ENCODE peak calls at places on chromosomes 11 and 22, in four cellular contexts. M is transverse colon, F is right lobe of liver, I is endothelial cell of umbilical vein. A is an unnamed sample.
A peak's percentile ranks its signal among the peaks of the same experiment; 100 is the strongest.

GRCh38 chr11:131601586-131601985 is 231.2 kb downstream of the NTM start:
- DNase-seq in M (no peak), F (no peak), I (no peak), A (no peak)

GRCh38 chr11:1628506-1629325 is 859 bp upstream of the KRTAP5-5 start:
- DNase-seq in I (peak; percentile 34), M (peak; percentile 64), F (no peak), A (no peak)

GRCh38 chr11:116930177-116930576 is 92.8 kb upstream of the APOA1 start:
- DNase-seq in F (no peak), I (peak; percentile 12), M (peak; percentile 33), A (no peak)

GRCh38 chr22:35971418-35972119 is 57.1 kb downstream of the RBFOX2 start:
- DNase-seq in M (no peak), I (peak; percentile 61), F (no peak), A (peak; percentile 28)

GRCh38 chr11:42043312-42043711 is 583.9 kb upstream of the LRRC4C start:
- DNase-seq in F (no peak), M (no peak), I (peak; percentile 58), A (no peak)

GRCh38 chr11:44010789-44011251 is 37.0 kb upstream of the ACCSL start:
- DNase-seq in M (no peak), I (no peak), F (no peak), A (no peak)

GRCh38 chr22:50308597-50308935 is 1.1 kb upstream of the PLXNB2 start:
- DNase-seq in M (peak; percentile 78), I (no peak), F (peak; percentile 84), A (peak; percentile 71)

GRCh38 chr22:30292069-30292970 is 3.0 kb upstream of the CASTOR1 start:
- DNase-seq in M (no peak), I (no peak), F (no peak), A (no peak)

GRCh38 chr11:120715239-120715638 is 203.7 kb downstream of the GRIK4 start:
- DNase-seq in M (no peak), I (peak; percentile 23), F (no peak), A (no peak)

GRCh38 chr11:26297179-26297970 is 34.6 kb upstream of the ANO3 start:
- DNase-seq in F (no peak), I (peak; percentile 52), M (no peak), A (no peak)

GRCh38 chr22:42747701-42748513 is 27.2 kb upstream of the A4GALT start:
- DNase-seq in I (peak; percentile 48), M (no peak), F (no peak), A (no peak)

GRCh38 chr11:44505591-44506054 is 59.8 kb upstream of the CD82 start:
- DNase-seq in F (no peak), I (no peak), M (no peak), A (no peak)

GRCh38 chr11:68584097-68584496 is 100.2 kb upstream of the GAL start:
- DNase-seq in I (peak; percentile 18), F (no peak), M (peak; percentile 40), A (peak; percentile 22)

GRCh38 chr11:113796663-113797259 is 17.2 kb downstream of the CLDN25 start:
- DNase-seq in I (peak; percentile 49), F (no peak), M (no peak), A (no peak)

GRCh38 chr22:44573451-44573850 is 75.4 kb upstream of the RTL6 start:
- DNase-seq in F (peak; percentile 18), M (no peak), I (no peak), A (no peak)

GRCh38 chr11:7278314-7278917 is 26.7 kb downstream of the SYT9 start:
- DNase-seq in M (no peak), F (no peak), I (peak; percentile 42), A (no peak)

GRCh38 chr11:19739872-19740271 is 27.2 kb downstream of the NAV2 start:
- DNase-seq in F (no peak), I (peak; percentile 35), M (peak; percentile 22), A (no peak)

GRCh38 chr11:29320196-29320595 is 696.6 kb downstream of the KCNA4 start:
- DNase-seq in F (no peak), I (no peak), M (no peak), A (no peak)

GRCh38 chr11:29319231-29319630 is 697.6 kb downstream of the KCNA4 start:
- DNase-seq in F (no peak), I (no peak), M (no peak), A (no peak)

GRCh38 chr11:29318134-29318845 is 698.5 kb downstream of the KCNA4 start:
- DNase-seq in M (no peak), F (no peak), I (no peak), A (no peak)

GRCh38 chr11:29321293-29322132 is 695.3 kb downstream of the KCNA4 start:
- DNase-seq in I (no peak), F (no peak), M (no peak), A (no peak)

GRCh38 chr11:29317669-29318068 is 699.2 kb downstream of the KCNA4 start:
- DNase-seq in M (no peak), I (no peak), F (no peak), A (no peak)
- H3K4me3 ChIP-seq in M (no peak overlapping the region), I (no peak overlapping the region), F (no peak overlapping the region), A (no peak overlapping the region)

DNA sequence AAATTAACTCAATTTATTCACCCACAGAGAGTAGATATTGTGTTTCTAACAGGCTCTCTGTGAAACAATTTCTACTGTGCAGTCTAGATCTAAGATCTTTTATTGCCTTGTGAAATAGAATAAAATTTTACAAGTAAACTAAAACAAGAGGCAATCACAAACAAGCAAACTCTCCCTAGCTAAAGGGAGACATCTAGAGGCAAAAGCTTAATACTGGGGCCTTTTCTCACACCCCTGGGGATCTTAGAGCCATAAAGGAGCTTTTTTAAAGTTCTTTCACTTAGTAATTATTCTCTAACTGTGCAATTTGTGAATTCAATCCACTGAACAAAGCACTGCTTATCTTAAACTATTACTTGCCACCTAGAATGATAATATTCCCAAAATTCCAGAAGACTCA is 19.7 kb downstream of the ALG9 start:
- DNase-seq in F (no peak), M (no peak), I (peak; percentile 18), A (no peak)
- TF ChIP-seq CTCF in F (peak; percentile 66), M (no peak), I (peak; percentile 23), A (no peak)

DNA sequence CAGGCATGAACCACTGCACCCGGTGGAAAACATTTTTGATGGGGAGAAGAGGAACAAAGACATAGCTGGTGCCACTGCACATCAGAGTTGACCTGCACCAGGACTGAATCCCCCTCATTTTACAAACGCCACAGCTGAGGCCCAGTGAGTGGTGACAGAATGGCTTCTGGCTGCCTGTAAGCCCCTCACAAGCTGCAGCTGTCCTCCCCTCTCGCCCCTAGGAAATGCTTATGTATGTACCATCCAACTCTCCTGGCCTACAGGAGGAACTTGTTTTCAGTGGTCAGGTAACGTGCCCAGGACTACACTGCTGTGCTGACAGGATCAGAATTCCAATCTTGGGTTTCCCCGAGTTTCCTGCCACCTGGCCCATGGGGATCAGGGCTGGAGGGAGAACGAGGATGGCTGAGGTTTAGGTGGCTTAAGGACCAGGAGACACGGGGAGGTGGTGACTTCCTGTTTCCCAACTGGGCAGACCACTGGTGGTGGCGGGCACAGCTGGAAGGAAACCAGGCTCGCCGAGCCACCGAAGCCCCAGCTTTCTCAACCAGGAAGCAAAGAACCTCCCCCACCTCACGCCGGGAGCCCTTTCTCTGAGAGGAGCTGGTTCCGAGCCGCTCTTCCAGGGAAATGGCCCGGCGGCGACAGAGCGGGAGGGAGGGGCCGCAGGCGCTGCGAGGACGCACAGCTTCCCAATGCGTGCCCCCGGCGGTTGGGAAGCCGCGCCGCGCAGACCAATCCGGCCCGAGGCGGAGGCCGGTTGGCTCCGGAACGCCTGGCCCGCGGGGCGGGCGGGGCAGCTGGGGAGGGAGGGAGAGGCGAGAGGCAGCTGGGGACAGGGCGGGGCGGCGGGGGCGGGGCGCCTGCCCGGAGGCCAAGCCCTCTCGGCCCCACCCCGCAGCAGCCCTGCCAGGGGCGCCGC is 1.0 kb upstream of the LRFN4 start:
- DNase-seq in M (peak; percentile 96), F (peak; percentile 92), I (peak; percentile 85), A (peak; percentile 88)
- TF ChIP-seq POLR2A in M (peak; percentile 89), F (peak; percentile 16), I (peak; percentile 71), A (no peak)

DNA sequence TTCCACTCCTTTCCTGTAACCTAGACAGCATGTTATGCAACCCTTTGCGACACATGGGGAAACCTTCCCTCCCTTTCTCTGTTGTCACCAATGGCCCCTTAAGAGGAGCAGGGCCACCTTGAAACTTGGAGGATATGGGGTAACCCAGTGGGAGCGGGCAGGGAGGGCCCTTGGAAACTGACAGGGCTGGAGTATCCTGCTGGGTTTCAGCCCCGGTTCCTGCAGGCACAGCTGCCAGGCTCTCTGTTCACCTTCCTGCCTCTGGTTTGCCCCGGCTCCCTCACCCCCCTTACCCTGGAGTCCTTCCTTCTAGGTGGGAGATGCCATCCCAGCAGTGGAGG is 1.5 kb downstream of the PRDX5 start:
- DNase-seq in M (peak; percentile 28), I (no peak), F (peak; percentile 59), A (no peak)
- H3K4me3 ChIP-seq in M (peak overlapping the region; percentile 51), I (no peak overlapping the region), F (no peak overlapping the region), A (no peak overlapping the region)

DNA sequence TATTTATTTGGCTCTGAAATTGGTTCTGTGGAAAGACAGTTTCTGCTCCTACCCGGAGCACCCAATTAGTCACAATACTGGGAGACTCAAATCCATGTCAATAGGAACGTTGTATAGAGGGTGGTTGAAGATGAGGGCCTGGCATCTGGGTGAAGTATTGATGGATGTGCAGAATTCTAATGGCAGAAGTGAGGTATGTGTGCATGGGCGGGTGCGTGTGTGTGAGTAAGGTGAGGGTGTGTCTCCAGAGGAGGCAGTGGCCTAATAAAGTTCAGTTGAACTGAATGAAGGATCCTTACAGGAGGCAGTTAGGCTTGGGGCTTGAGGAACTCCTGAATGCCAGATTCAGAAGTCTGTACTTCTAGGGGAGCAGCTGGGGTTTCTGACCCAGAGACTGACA is 71.8 kb upstream of the B3GAT1 start:
- DNase-seq in I (no peak), M (no peak), F (no peak), A (no peak)
- TF ChIP-seq CTCF in I (no peak), M (no peak), F (no peak), A (no peak)

DNA sequence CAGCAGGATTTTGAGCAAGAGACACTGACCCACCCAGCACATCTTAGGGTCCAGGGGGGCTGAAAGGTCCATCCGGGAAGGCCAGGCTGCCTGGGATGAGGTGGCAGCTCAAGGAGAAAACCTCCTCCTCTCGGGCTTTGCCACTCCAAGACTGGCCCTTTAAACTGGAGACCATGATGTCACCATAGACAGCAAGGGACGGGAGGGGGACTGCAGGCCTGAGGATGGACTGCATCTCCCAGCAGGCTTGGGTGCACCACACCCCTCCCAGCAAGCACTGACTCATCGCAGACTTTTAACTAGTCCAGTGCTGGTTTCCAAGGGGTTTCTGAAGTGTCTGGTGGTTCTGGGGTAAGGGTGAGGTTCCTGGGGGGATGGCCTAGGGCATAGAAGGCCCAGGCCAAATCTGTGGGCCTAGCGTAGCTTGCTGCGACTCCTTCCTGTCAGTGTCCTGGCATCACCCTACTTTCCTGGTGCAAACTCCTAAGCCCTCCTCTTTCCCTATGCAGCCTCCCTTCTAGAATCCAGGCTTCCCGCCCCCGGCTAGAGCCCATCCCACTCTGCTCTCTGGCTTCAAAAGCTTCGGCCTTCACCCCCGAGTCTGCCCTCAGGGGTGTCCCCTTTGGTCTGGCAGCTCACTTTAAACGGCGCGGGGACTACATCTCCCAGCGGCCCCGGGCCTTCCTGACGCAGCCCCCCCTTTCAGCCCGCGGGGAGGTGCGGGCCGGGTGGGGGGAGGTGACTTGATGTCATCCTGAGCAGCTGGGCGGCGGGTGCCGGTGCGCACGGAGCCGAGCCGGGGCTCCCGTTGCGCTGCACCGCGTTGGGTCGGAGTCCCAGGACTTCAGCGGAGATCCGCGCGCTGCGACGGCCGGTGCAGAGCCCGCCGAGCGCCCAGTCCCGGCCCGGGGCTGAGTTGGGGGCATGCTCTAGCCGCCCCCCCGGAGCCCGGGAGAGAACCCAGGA is at the start of gene PPP2R5B:
- DNase-seq in F (peak; percentile 97), M (peak; percentile 96), I (peak; percentile 91), A (peak; percentile 99)
- TF ChIP-seq POLR2A in F (peak; percentile 86), M (peak; percentile 90), I (peak; percentile 26), A (no peak)

GRCh38 chr11:65316979-65317786 is 2.5 kb downstream of the CDC42EP2 start:
- DNase-seq in F (peak; percentile 60), I (peak; percentile 80), M (peak; percentile 80), A (peak; percentile 94)
- H3K4me3 ChIP-seq in F (peak overlapping the region; percentile 6), I (peak overlapping the region; percentile 97), M (peak overlapping the region; percentile 51), A (no peak overlapping the region)